ENCODE peak calls at places on chromosomes 7 and 10, in four cellular contexts. D, M, A and N are unnamed samples.

GRCh38 chr10:109987413-109987812 is 20.4 kb upstream of the ADD3 start:
- DNase-seq in D (no peak), M (peak; percentile 93), A (no peak), N (no peak)

GRCh38 chr10:5975641-5976473 is 1.5 kb downstream of the IL15RA start:
- DNase-seq in M (peak; percentile 15), D (peak; percentile 90), A (no peak), N (peak; percentile 89)

GRCh38 chr7:108086546-108086945 is 43.6 kb downstream of the LAMB4 start:
- DNase-seq in D (no peak), A (no peak), M (no peak), N (no peak)

GRCh38 chr10:56095506-56096225 is 265.4 kb downstream of the ZWINT start:
- DNase-seq in D (no peak), A (no peak), M (no peak), N (no peak)

GRCh38 chr10:49163741-49164140 is 24.4 kb downstream of the TMEM273 start:
- DNase-seq in M (peak; percentile 40), D (no peak), A (no peak), N (no peak)

GRCh38 chr7:118590107-118590506 is 365.6 kb downstream of the ANKRD7 start:
- DNase-seq in A (no peak), M (no peak), D (no peak), N (peak; percentile 49)

GRCh38 chr7:27611043-27611442 is 51.6 kb downstream of the HIBADH start:
- DNase-seq in D (no peak), A (no peak), M (peak; percentile 11), N (no peak)

GRCh38 chr10:103800789-103801540 is 54.4 kb downstream of the SH3PXD2A start:
- DNase-seq in D (peak; percentile 49), M (no peak), A (no peak), N (peak; percentile 87)

GRCh38 chr7:42493436-42494198 is 256.6 kb upstream of the GLI3 start:
- DNase-seq in A (no peak), D (no peak), M (peak; percentile 92), N (no peak)

GRCh38 chr7:767580-767940 is 40.5 kb upstream of the PRKAR1B start:
- DNase-seq in A (peak; percentile 96), D (no peak), M (no peak), N (no peak)

GRCh38 chr10:121159670-121160069 is 308.5 kb downstream of the WDR11 start:
- DNase-seq in A (no peak), M (no peak), D (no peak), N (peak; percentile 30)

GRCh38 chr7:143126146-143126545 is 5.7 kb upstream of the PIP start:
- DNase-seq in M (peak; percentile 80), D (no peak), A (no peak), N (no peak)

GRCh38 chr10:93445097-93445960 is 36.8 kb downstream of the MYOF start:
- DNase-seq in D (no peak), A (peak; percentile 60), M (peak; percentile 99), N (no peak)

GRCh38 chr10:69087600-69088470 is at the start of gene SRGN:
- DNase-seq in A (no peak), M (peak; percentile 98), D (peak; percentile 73), N (peak; percentile 97)

GRCh38 chr10:48572414-48572813 is 32.5 kb downstream of the ARHGAP22 start:
- DNase-seq in D (no peak), A (no peak), M (peak; percentile 75), N (no peak)

GRCh38 chr7:48244902-48245301 is 73.6 kb downstream of the ABCA13 start:
- DNase-seq in A (no peak), M (peak; percentile 34), D (no peak), N (no peak)

GRCh38 chr10:103454026-103454425 is 1.9 kb upstream of the CALHM2 start:
- DNase-seq in A (no peak), D (no peak), M (no peak), N (no peak)

GRCh38 chr7:95470452-95470851 is 15.3 kb upstream of the ASB4 start:
- DNase-seq in A (no peak), D (peak; percentile 60), M (peak; percentile 64), N (peak; percentile 88)

GRCh38 chr10:6200588-6201510 is 1.9 kb upstream of the PFKFB3 start:
- DNase-seq in D (peak; percentile 53), A (no peak), M (peak; percentile 39), N (peak; percentile 41)

GRCh38 chr7:100467638-100468373 is 3.7 kb upstream of the SPACDR start:
- DNase-seq in A (no peak), M (no peak), D (no peak), N (no peak)

GRCh38 chr7:64685741-64686140 is 19.8 kb downstream of the ZNF107 start:
- DNase-seq in M (no peak), A (no peak), D (no peak), N (no peak)

GRCh38 chr10:73172867-73173266 is 4.9 kb downstream of the FAM149B1 start:
- DNase-seq in M (no peak), D (no peak), A (no peak), N (no peak)

GRCh38 chr7:129103561-129104324 is 40.8 kb upstream of the TSPAN33 start:
- DNase-seq in M (no peak), A (no peak), D (no peak), N (peak; percentile 5)